ENCODE peak calls at places on chromosomes 11 and 22, in five cellular contexts. W is endothelial cell, P is left ventricle myocardium inferior, X is GM12864, G is GM23338. U is an unnamed sample.

GRCh38 chr22:37474447-37475090 is 11.6 kb downstream of the MFNG start:
- DNase-seq in W (no peak), G (no peak), X (no peak), P (no peak), U (no peak)

GRCh38 chr11:58923300-58923788 is 15.9 kb upstream of the GLYATL1 start:
- DNase-seq in G (peak; percentile 92), X (peak; percentile 10), P (no peak), W (no peak), U (peak; percentile 56)

GRCh38 chr22:30044369-30044768 is 35.9 kb upstream of the HORMAD2 start:
- DNase-seq in W (no peak), G (no peak), X (no peak), P (no peak), U (peak; percentile 95)

GRCh38 chr11:74306440-74307175 is 4.8 kb downstream of the P4HA3 start:
- DNase-seq in G (no peak), W (no peak), P (no peak), X (no peak), U (peak; percentile 64)

GRCh38 chr11:34149786-34150185 is 44.4 kb downstream of the NAT10 start:
- DNase-seq in X (no peak), P (no peak), W (peak; percentile 20), G (peak; percentile 61), U (peak; percentile 13)

GRCh38 chr22:41925783-41926460 is 684 bp downstream of the TNFRSF13C start:
- DNase-seq in P (peak; percentile 67), X (no peak), W (peak; percentile 89), G (peak; percentile 89), U (no peak)

GRCh38 chr11:33500331-33500730 is 200.3 kb downstream of the C11orf91 start:
- DNase-seq in X (no peak), P (no peak), W (no peak), G (no peak), U (peak; percentile 21)

GRCh38 chr22:37369536-37369935 is 57.7 kb downstream of the ELFN2 start:
- DNase-seq in W (no peak), P (no peak), G (no peak), X (no peak), U (no peak)

GRCh38 chr11:35056391-35057093 is 82.4 kb upstream of the CD44 start:
- DNase-seq in P (no peak), X (no peak), G (no peak), W (no peak), U (no peak)

GRCh38 chr11:48210052-48210451 is 6.6 kb upstream of the OR4B1 start:
- DNase-seq in X (no peak), P (no peak), W (no peak), G (peak; percentile 1), U (no peak)

GRCh38 chr22:42156121-42156520 is 25.5 kb upstream of the CYP2D6 start:
- DNase-seq in W (no peak), P (no peak), G (no peak), X (no peak), U (no peak)

GRCh38 chr11:34928960-34929680 is 12.7 kb downstream of the PDHX start:
- DNase-seq in G (no peak), P (no peak), W (no peak), X (no peak), U (peak; percentile 34)

GRCh38 chr11:133945087-133945974 is 11.4 kb downstream of the IGSF9B start:
- DNase-seq in G (no peak), P (peak; percentile 69), X (no peak), W (no peak), U (peak; percentile 66)

GRCh38 chr11:60589611-60590010 is 74.4 kb downstream of the MS4A13 start:
- DNase-seq in P (no peak), X (no peak), G (peak; percentile 32), W (no peak), U (no peak)
- TF ChIP-seq CTCF in P (no peak), X (peak; percentile 21), G (no peak), W (peak; percentile 40), U (no peak)

DNA sequence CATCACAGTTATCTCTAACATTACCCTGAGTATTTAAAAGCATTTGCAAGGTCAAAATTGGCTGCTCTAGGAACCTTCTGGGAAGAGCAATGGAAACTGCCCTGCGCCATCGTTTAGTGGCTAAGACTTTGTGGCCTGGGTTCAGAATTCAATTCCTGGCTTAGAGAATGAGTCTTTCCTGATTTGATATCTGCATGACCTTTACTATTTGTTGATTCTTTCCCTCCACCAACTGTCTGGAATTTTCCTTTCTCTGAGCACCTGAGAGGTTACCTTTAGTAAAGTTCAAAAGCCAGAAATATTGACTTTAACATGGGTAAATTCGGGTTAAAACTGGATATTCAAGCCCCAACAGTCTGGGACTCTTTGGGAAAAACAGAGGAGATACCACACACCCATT is 43.0 kb upstream of the SLC5A12 start:
- DNase-seq in X (no peak), W (no peak), G (no peak), P (no peak), U (no peak)
- TF ChIP-seq CTCF in X (no peak), W (no peak), G (no peak), P (no peak), U (no peak)

GRCh38 chr11:64383580-64383979 is 24.6 kb downstream of the RPS6KA4 start:
- DNase-seq in W (no peak), P (no peak), G (no peak), X (no peak), U (no peak)

GRCh38 chr11:64382586-64382985 is 23.6 kb downstream of the RPS6KA4 start:
- DNase-seq in G (no peak), P (no peak), X (no peak), W (no peak), U (no peak)

GRCh38 chr11:64385953-64386704 is 27.2 kb downstream of the RPS6KA4 start:
- DNase-seq in G (no peak), P (no peak), X (no peak), W (no peak), U (peak; percentile 11)

GRCh38 chr11:64384981-64385952 is 26.3 kb downstream of the RPS6KA4 start:
- DNase-seq in X (no peak), P (no peak), G (no peak), W (no peak), U (no peak)

DNA sequence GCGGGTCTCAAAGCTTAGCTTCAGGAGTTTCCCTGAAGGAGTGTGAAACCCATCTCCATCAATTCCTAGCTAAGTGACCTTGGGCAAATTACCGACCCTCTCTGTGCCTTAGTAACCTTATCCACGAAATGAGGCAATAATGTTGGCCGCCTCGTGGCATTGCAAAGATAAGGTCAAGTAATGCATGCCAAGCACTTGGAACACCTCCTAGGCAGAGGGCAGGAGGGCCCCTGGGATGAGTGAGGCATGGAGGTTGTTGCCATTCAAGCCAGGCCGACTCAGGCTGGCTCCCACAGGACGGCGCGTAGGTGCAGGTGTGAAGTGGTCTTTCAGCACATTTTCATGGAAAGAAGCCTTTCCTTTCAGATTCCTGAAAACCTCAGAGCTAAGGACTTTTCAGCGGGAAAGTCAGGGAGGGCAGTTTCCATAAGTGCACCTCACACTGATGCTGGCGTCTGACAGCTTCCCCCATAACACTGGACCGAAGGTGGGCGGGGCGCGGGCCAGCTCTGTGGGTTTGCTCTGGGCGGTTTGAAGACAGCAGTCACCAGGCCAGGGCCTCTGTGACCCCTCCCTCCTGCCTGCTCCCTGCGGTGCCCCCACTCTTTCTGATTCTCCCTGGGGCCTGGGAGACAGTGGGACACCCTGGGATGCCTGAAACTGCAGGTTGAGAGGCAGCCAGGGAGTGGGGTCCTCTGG is 25.2 kb downstream of the RPS6KA4 start:
- DNase-seq in G (no peak), P (no peak), W (no peak), X (no peak), U (peak; percentile 26)
- TF ChIP-seq CTCF in G (no peak), P (no peak), W (no peak), X (no peak), U (no peak)

GRCh38 chr11:11478687-11479086 is 125.6 kb upstream of the CSNK2A3 start:
- DNase-seq in P (no peak), G (peak; percentile 83), W (no peak), X (no peak), U (no peak)
- TF ChIP-seq CTCF in P (no peak), G (peak; percentile 56), W (no peak), X (peak; percentile 8), U (no peak)

GRCh38 chr11:45089251-45089650 is 57.2 kb upstream of the PRDM11 start:
- DNase-seq in X (no peak), P (peak; percentile 86), W (no peak), G (no peak), U (peak; percentile 99)

GRCh38 chr11:45090607-45091006 is 55.8 kb upstream of the PRDM11 start:
- DNase-seq in W (no peak), P (no peak), G (no peak), X (no peak), U (no peak)

GRCh38 chr11:45091563-45092392 is 54.7 kb upstream of the PRDM11 start:
- DNase-seq in G (peak; percentile 93), W (peak; percentile 28), P (no peak), X (no peak), U (peak; percentile 61)

GRCh38 chr11:45087761-45088160 is 58.7 kb upstream of the PRDM11 start:
- DNase-seq in X (no peak), P (no peak), G (no peak), W (no peak), U (no peak)

GRCh38 chr11:45089845-45090499 is 56.5 kb upstream of the PRDM11 start:
- DNase-seq in G (peak; percentile 79), W (no peak), X (no peak), P (no peak), U (peak; percentile 60)
- TF ChIP-seq CTCF in G (peak; percentile 66), W (no peak), X (no peak), P (no peak), U (peak; percentile 49)

DNA sequence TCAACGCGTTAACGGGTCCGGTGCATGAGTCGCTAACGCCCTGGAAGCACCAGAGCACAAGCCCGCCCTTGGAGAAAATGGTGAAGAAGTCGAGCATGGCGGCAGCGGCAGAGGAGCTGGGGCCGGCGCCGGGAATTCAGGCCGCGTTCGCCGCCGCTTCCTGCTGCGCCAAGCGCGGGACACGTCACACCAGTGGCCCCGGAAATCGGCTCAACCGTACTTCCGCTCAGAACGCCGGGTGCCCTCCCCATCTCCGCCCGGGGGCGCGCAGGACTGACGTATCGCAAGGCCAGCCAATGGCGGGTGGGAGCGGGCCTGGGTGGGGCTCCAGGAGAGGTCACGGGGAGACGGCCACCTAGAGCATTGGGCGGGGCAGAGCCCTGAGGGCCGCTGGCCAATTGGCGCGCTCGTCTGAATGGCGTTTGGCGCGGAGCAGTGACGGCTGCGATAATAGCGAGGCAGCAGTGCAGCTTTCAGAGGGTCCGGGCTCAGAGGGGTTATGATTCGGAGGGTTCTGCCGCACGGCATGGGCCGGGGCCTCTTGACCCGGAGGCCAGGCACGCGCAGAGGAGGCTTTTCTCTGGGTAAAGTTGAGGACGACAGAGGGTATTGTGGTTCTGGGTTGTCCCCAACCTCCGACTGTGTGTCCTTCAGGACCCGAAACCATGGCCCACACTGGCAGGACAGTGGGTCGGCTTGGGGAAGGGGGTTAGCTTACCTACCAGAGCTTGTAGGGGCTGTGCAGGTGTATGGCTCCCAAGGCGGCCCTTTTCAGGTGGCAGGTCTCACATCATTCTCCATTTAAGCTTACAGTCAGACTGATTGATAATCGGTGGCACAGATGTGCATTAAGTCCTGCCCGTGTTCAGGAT is at the start of the genes FOXRED1 and SRPRA:
- DNase-seq in P (peak; percentile 100), W (peak; percentile 100), X (peak; percentile 95), G (peak; percentile 99), U (peak; percentile 98)
- TF ChIP-seq CTCF in P (no peak), W (no peak), X (no peak), G (no peak), U (no peak)

GRCh38 chr11:109040303-109040702 is 375.4 kb downstream of the DDX10 start:
- DNase-seq in W (peak; percentile 8), P (no peak), G (peak; percentile 77), X (no peak), U (no peak)
- TF ChIP-seq CTCF in W (no peak), P (no peak), G (peak; percentile 69), X (peak; percentile 29), U (no peak)